ENCODE peak calls at places on chromosomes 12 and 14, in nine cellular contexts. Q is adipocyte, X is Peyer's patch, Y is heart right ventricle, E is cardiac muscle cell, O is adrenal gland, K is Karpas-422, R is tibial artery, U is left ventricle myocardium inferior. I is an unnamed sample. For H3K27me3, the result is how much of the 10 kb centered on the place peaks cover.

GRCh38 chr12:113341535-113341934 is 6.6 kb upstream of the SLC8B1 start:
- DNase-seq in Q (no peak), X (no peak), Y (no peak), E (no peak), O (no peak), K (no peak), R (no peak), U (no peak), I (no peak)

GRCh38 chr12:5593056-5593455 is 161.1 kb downstream of the NTF3 start:
- DNase-seq in Q (peak), X (no peak), Y (no peak), E (no peak), O (no peak), K (no peak), R (no peak), U (no peak), I (no peak)

GRCh38 chr12:49903700-49904423 is at the start of gene FAIM2:
- DNase-seq in Q (peak), X (no peak), Y (peak), E (peak), O (peak), K (peak), R (peak), U (peak), I (peak)

GRCh38 chr14:21476526-21476924 is 234 bp downstream of the RAB2B start:
- DNase-seq in Q (peak), X (peak), Y (no peak), E (no peak), O (peak), K (no peak), R (no peak), U (peak), I (no peak)

GRCh38 chr14:105200074-105200473 is 19.0 kb upstream of the NUDT14 start:
- DNase-seq in Q (no peak), X (no peak), Y (no peak), E (no peak), O (no peak), K (peak), R (no peak), U (no peak), I (no peak)

GRCh38 chr14:98226411-98226810 is 1045.6 kb downstream of the BCL11B start:
- DNase-seq in Q (no peak), X (no peak), Y (no peak), E (no peak), O (no peak), K (no peak), R (peak), U (no peak), I (no peak)

GRCh38 chr12:50282581-50283229 is 615 bp downstream of the LIMA1 start:
- DNase-seq in Q (peak), X (no peak), Y (no peak), E (peak), O (peak), K (no peak), R (no peak), U (no peak), I (no peak)

GRCh38 chr14:23550827-23551265 is 719 bp downstream of the ZFHX2 start:
- DNase-seq in Q (peak), X (no peak), Y (peak), E (peak), O (no peak), K (no peak), R (no peak), U (peak), I (no peak)

GRCh38 chr14:70350078-70350477 is 9.4 kb downstream of the COX16 start:
- DNase-seq in Q (no peak), X (no peak), Y (no peak), E (no peak), O (no peak), K (no peak), R (no peak), U (no peak), I (no peak)

GRCh38 chr12:91622981-91623380 is 440.4 kb upstream of the DCN start:
- DNase-seq in Q (no peak), X (no peak), Y (no peak), E (no peak), O (no peak), K (no peak), R (no peak), U (no peak), I (no peak)

GRCh38 chr14:22003471-22003870 is 329.9 kb upstream of the OR4E1 start:
- DNase-seq in Q (no peak), X (no peak), Y (no peak), E (no peak), O (no peak), K (no peak), R (no peak), U (no peak), I (no peak)

GRCh38 chr12:59452746-59453145 is 143.1 kb upstream of the SLC16A7 start:
- DNase-seq in Q (peak), X (no peak), Y (no peak), E (peak), O (no peak), K (no peak), R (no peak), U (no peak), I (no peak)

GRCh38 chr14:62943202-62943601 is 102.1 kb downstream of the KCNH5 start:
- DNase-seq in Q (peak), X (no peak), Y (no peak), E (no peak), O (no peak), K (no peak), R (no peak), U (no peak), I (no peak)

GRCh38 chr12:27652174-27652763 is 44.0 kb upstream of the REP15 start:
- DNase-seq in Q (peak), X (peak), Y (peak), E (peak), O (peak), K (peak), R (no peak), U (no peak), I (no peak)

DNA sequence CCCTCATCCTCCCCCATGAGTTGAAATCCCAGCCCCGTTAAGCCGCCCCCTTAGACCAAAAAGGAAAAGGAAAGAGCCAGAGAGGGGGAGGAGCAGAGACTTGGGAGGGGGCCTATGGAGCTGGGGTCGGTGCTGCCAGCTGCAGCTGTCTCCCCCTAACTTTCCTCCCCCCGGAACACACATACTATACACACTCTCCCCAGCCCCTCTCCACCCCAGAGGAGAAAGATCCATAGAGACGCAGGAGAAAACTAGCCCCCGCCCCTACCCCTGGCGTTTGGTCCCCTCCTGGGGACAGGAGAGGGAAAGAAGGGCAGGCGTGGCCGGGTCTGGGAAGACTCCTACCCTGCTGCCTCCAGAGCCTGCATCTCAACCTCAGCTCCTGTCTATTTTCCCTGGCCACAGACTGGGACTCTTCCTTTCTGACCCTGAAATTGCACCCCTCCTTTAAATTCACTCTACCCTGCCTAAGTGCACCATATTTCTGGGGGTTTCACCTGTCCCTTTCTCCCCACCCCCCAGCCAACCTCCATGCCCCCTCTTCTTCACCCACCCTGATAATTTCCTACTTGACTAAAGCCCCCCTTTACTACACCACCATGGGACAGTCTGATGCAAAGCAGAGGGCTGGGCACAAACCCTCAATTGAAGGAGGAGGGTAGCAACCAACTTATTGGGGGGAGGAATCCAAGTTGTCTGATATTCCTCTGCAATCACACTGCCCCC is 1.6 kb upstream of the HOXC9 start:
- DNase-seq in Q (no peak), X (no peak), Y (no peak), E (no peak), O (no peak), K (no peak), R (no peak), U (no peak), I (no peak)
- H3K27me3 ChIP-seq in Q (under half), X (half or more), Y (half or more), E (half or more), O (under half), K (under half), R (under half), U (half or more), I (half or more)

GRCh38 chr12:76863811-76864210 is 15.0 kb downstream of the CSRP2 start:
- DNase-seq in Q (peak), X (no peak), Y (no peak), E (no peak), O (no peak), K (no peak), R (no peak), U (no peak), I (no peak)
- H3K4me3 ChIP-seq in Q (peak), X (no peak), Y (no peak), E (no peak), O (no peak), K (no peak), R (no peak), U (no peak), I (no peak)

DNA sequence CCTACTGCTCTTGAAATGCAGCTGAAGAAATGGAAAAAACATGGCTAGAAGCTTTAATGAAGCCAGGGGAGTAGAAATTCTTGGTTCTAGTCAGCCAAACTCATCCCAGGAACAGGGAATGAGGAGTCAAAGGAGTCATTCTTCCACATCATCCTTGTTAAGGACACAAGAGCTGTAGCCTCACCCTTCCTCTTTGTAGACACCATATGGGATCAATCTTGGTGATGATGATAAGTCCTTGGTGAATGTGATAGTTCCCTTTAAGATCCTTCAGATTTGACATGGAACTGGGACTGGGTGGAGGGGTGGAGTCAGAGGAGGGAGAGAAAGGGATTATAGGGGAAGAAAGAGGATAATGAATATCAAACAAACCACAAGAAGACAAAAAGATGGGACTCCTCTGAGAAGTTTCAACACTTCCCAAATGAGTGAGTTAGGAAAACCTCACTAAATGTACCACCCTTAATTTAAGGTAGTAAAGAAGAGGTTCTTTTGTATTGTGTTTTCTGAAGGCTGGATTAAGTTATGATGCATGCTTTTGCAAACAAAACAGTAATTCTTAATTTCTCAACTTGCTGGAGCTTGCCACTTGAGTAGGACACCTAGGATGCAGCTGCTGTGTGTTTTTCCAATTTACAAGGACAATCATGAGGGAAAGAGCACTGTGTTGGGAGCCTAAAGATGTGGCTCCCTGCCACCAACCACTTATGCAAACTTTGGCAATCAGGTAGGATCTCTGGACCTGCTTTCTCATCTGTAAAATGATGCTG is 104.0 kb downstream of the WIF1 start:
- DNase-seq in Q (no peak), X (no peak), Y (no peak), E (no peak), O (no peak), K (no peak), R (no peak), U (no peak), I (no peak)
- H3K27me3 ChIP-seq in Q (under half), X (under half), Y (under half), E (under half), O (under half), K (under half), R (under half), U (under half), I (under half)

DNA sequence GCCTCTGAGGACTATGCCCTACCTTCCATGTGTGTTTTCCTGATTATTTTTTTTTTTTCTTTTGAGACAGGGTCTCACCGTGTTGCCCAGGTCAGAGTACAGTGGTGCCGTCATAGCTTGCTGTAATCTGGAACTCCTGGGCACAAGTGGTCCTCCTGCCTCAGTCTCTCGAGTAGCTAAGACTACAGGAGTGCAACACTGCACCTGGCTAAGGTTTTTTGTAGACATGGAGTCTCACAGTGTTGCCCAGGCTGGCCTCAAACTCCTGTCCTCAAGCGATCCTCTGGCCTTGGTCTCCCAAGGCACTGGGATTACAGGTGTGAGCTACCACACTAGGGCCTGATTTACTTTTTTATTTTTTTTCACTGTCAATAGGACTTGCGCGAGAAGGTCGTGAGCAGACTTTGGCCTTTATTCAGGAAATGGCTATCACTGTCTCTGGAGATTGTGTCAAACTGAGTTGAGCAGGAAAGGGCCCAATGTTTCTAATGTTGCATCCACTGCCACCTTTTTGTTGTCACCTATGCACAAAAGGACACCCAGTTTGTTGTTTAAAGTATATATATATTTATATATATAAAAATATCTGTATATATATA is 47.7 kb downstream of the FLRT2 start:
- DNase-seq in Q (no peak), X (no peak), Y (no peak), E (no peak), O (no peak), K (no peak), R (no peak), U (no peak), I (no peak)
- H3K4me3 ChIP-seq in Q (no peak), X (no peak), Y (no peak), E (no peak), O (no peak), K (no peak), R (no peak), U (no peak), I (no peak)

DNA sequence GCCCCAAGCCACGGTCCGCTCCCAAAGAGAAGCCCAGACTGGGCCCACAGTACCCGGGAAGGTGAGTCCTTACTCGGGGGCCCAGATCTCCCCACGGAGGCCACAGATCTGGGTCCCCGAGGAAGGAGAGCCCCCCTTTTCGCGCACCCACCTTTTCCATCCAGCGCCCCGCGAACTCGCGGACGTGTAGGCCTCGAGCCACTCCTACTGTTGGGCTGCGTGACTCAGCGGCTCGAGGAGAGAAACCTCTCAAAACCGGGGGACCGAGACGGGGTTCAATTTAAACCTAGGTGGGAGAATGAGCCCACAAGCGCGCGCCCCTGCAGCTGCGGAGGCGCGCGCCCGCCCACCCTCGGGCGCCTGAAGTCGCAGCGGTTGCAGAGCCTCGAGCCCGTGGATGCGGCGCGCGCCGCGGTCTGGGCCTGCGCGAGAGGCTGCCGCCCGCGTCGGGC is 6.3 kb downstream of the SIX6 start:
- DNase-seq in Q (no peak), X (no peak), Y (no peak), E (no peak), O (no peak), K (no peak), R (no peak), U (no peak), I (no peak)
- H3K27me3 ChIP-seq in Q (half or more), X (half or more), Y (half or more), E (half or more), O (half or more), K (under half), R (under half), U (half or more), I (half or more)

GRCh38 chr12:42145552-42146215 is 1.0 kb upstream of the GXYLT1 start:
- DNase-seq in Q (no peak), X (no peak), Y (no peak), E (no peak), O (no peak), K (peak), R (no peak), U (no peak), I (no peak)
- H3K4me3 ChIP-seq in Q (peak), X (no peak), Y (no peak), E (no peak), O (no peak), K (peak), R (no peak), U (peak), I (peak)